ENCODE peak calls at places on chromosomes 13 and 19, in ten cellular contexts. S is activated CD4-positive, CD25-positive, alpha-beta regulatory T cell treated with anti-CD3 and anti-CD28 coated beads, Interleukin-2, amount 50 U/mL, for 16 hours; C is stimulated activated CD4-positive, alpha-beta T cell treated with anti-CD3 and anti-CD28 coated beads, TNF-alpha, amount 100 ng/mL, for 4 hours; Y is stimulated activated CD8-positive, alpha-beta memory T cell treated with anti-CD3 and anti-CD28 coated beads, Interleukin-7, amount 100 ng/mL, for 1 hour; R is heart right ventricle; Q is kidney epithelial cell; N is heart left ventricle; J is NCI-H1930; B is ELR; P is stimulated activated naive CD8-positive, alpha-beta T cell treated with anti-CD3 and anti-CD28 coated beads, Interleukin-15, Interleukin-2, amounts not matched to agents 100 U/mL and 50 U/mL, for 24 hours. A is an unnamed sample.

GRCh38 chr13:110109910-110110309 is 197.0 kb downstream of the COL4A1 start:
- DNase-seq in S (no peak), C (no peak), Y (no peak), R (peak), Q (no peak), N (peak), J (no peak), B (peak), P (no peak), A (peak)

GRCh38 chr19:11020982-11021759 is 60.3 kb downstream of the SMARCA4 start:
- DNase-seq in S (no peak), C (no peak), Y (no peak), R (no peak), Q (no peak), N (no peak), J (no peak), B (no peak), P (no peak), A (peak)

GRCh38 chr13:38348890-38349289 is 761 bp upstream of the UFM1 start:
- DNase-seq in S (no peak), C (peak), Y (no peak), R (no peak), Q (no peak), N (no peak), J (no peak), B (peak), P (peak), A (peak)

GRCh38 chr13:108227651-108228272 is 9.6 kb downstream of the ABHD13 start:
- DNase-seq in S (no peak), C (peak), Y (no peak), R (peak), Q (no peak), N (no peak), J (peak), B (peak), P (peak), A (no peak)

GRCh38 chr13:48595330-48596127 is 58.2 kb upstream of the CYSLTR2 start:
- DNase-seq in S (peak), C (peak), Y (peak), R (peak), Q (peak), N (peak), J (peak), B (peak), P (peak), A (peak)

GRCh38 chr13:41065098-41065497 is 3.8 kb downstream of the WBP4 start:
- DNase-seq in S (no peak), C (no peak), Y (no peak), R (no peak), Q (no peak), N (no peak), J (no peak), B (peak), P (no peak), A (no peak)

GRCh38 chr19:3026768-3027167 is 2.3 kb downstream of the TLE2 start:
- DNase-seq in S (no peak), C (no peak), Y (no peak), R (no peak), Q (no peak), N (no peak), J (no peak), B (no peak), P (no peak), A (no peak)

GRCh38 chr19:38617764-38618589 is at the start of gene MAP4K1:
- DNase-seq in S (peak), C (peak), Y (peak), R (peak), Q (no peak), N (peak), J (peak), B (no peak), P (peak), A (no peak)

GRCh38 chr19:40674291-40674690 is 16.2 kb downstream of the NUMBL start:
- DNase-seq in S (no peak), C (no peak), Y (no peak), R (no peak), Q (no peak), N (no peak), J (no peak), B (no peak), P (no peak), A (no peak)

GRCh38 chr19:31258211-31259052 is 90.8 kb downstream of the TSHZ3 start:
- DNase-seq in S (no peak), C (no peak), Y (no peak), R (no peak), Q (no peak), N (no peak), J (no peak), B (no peak), P (no peak), A (no peak)

GRCh38 chr19:12953456-12954149 is 3.4 kb downstream of the GADD45GIP1 start:
- DNase-seq in S (no peak), C (no peak), Y (no peak), R (no peak), Q (no peak), N (no peak), J (no peak), B (no peak), P (no peak), A (no peak)

GRCh38 chr19:10760268-10760944 is 42.5 kb downstream of the DNM2 start:
- DNase-seq in S (no peak), C (peak), Y (no peak), R (no peak), Q (peak), N (no peak), J (no peak), B (peak), P (peak), A (no peak)